ENCODE peak calls at places on chromosomes 11 and 22, in seven cellular contexts. L, Q, A, O, K, J and D are unnamed samples.
A peak's percentile ranks its signal among the peaks of the same experiment; 100 is the strongest.

GRCh38 chr22:46072030-46072881 is 78.1 kb upstream of the PPARA start:
- DNase-seq in Q (no peak), K (peak; percentile 51), L (peak; percentile 68), A (no peak), O (no peak), J (no peak), D (no peak)

GRCh38 chr11:69644071-69644961 is 3.4 kb downstream of the CCND1 start:
- DNase-seq in Q (no peak), A (no peak), O (peak; percentile 60), L (no peak), J (peak; percentile 66), K (no peak), D (peak; percentile 72)

GRCh38 chr11:126781942-126782341 is 218.6 kb downstream of the KIRREL3 start:
- DNase-seq in A (no peak), Q (no peak), K (no peak), O (no peak), L (no peak), J (no peak), D (no peak)

GRCh38 chr11:74425100-74425499 is 26.9 kb upstream of the PGM2L1 start:
- DNase-seq in O (no peak), K (no peak), Q (no peak), A (no peak), J (no peak), L (no peak), D (no peak)

GRCh38 chr11:2233693-2234455 is 36.5 kb downstream of the ASCL2 start:
- DNase-seq in Q (no peak), A (no peak), J (no peak), O (no peak), L (no peak), K (no peak), D (no peak)

GRCh38 chr11:68893282-68893681 is 10.3 kb downstream of the MRPL21 start:
- DNase-seq in O (no peak), A (no peak), J (no peak), L (no peak), K (no peak), Q (no peak), D (no peak)

GRCh38 chr22:19704355-19705015 is 9.8 kb upstream of the SEPTIN5 start:
- DNase-seq in J (no peak), K (no peak), Q (no peak), L (no peak), O (peak; percentile 27), A (no peak), D (no peak)

GRCh38 chr11:63813035-63813562 is at the start of gene SPINDOC:
- DNase-seq in Q (no peak), L (peak; percentile 88), K (peak; percentile 93), J (peak; percentile 47), O (peak; percentile 97), A (peak; percentile 95), D (peak; percentile 98)

GRCh38 chr11:17229481-17230152 is 21.8 kb upstream of the PIK3C2A start:
- DNase-seq in L (no peak), Q (no peak), A (no peak), O (no peak), K (no peak), J (no peak), D (no peak)

GRCh38 chr11:43937434-43938411 is 4.7 kb upstream of the C11orf96 start:
- DNase-seq in L (no peak), J (no peak), O (peak; percentile 61), A (no peak), Q (no peak), K (no peak), D (no peak)

GRCh38 chr11:6618117-6619020 is 853 bp downstream of the TPP1 start:
- DNase-seq in K (no peak), L (no peak), A (no peak), J (peak; percentile 44), O (peak; percentile 75), Q (no peak), D (no peak)

GRCh38 chr22:35690001-35690400 is 27.7 kb upstream of the APOL5 start:
- DNase-seq in Q (no peak), A (no peak), L (no peak), J (no peak), K (no peak), O (no peak), D (no peak)

GRCh38 chr11:109604506-109604905 is 182.5 kb downstream of the C11orf87 start:
- DNase-seq in A (no peak), K (no peak), O (no peak), J (no peak), Q (no peak), L (no peak), D (no peak)

GRCh38 chr11:64457416-64458010 is 98.6 kb downstream of the RPS6KA4 start:
- DNase-seq in J (no peak), O (no peak), L (no peak), K (no peak), A (no peak), Q (no peak), D (no peak)

GRCh38 chr11:93444671-93445073 is 98.5 kb downstream of the SMCO4 start:
- DNase-seq in J (peak; percentile 60), K (no peak), A (no peak), Q (no peak), L (peak; percentile 78), O (no peak), D (no peak)

GRCh38 chr11:66221012-66221411 is 47.4 kb upstream of the RAB1B start:
- DNase-seq in K (no peak), J (no peak), A (no peak), Q (no peak), L (no peak), O (no peak), D (no peak)

GRCh38 chr22:37922177-37922576 is 16.1 kb downstream of the MICALL1 start:
- DNase-seq in L (no peak), A (no peak), Q (no peak), J (no peak), O (no peak), K (no peak), D (peak; percentile 67)

GRCh38 chr11:121461843-121462242 is 9.1 kb upstream of the SORL1-AS1 start:
- DNase-seq in A (no peak), Q (no peak), O (no peak), J (no peak), K (no peak), L (no peak), D (no peak)

GRCh38 chr11:121463689-121464335 is 11.0 kb upstream of the SORL1-AS1 start:
- DNase-seq in J (no peak), O (no peak), L (no peak), Q (no peak), K (no peak), A (no peak), D (no peak)

GRCh38 chr11:121465709-121466062 is 12.9 kb upstream of the SORL1-AS1 start:
- DNase-seq in J (no peak), L (no peak), Q (no peak), O (no peak), K (no peak), A (no peak), D (no peak)

GRCh38 chr11:121466063-121466794 is 13.5 kb upstream of the SORL1-AS1 start:
- DNase-seq in O (peak; percentile 16), K (no peak), L (peak; percentile 77), A (no peak), Q (no peak), J (peak; percentile 76), D (peak; percentile 79)

DNA sequence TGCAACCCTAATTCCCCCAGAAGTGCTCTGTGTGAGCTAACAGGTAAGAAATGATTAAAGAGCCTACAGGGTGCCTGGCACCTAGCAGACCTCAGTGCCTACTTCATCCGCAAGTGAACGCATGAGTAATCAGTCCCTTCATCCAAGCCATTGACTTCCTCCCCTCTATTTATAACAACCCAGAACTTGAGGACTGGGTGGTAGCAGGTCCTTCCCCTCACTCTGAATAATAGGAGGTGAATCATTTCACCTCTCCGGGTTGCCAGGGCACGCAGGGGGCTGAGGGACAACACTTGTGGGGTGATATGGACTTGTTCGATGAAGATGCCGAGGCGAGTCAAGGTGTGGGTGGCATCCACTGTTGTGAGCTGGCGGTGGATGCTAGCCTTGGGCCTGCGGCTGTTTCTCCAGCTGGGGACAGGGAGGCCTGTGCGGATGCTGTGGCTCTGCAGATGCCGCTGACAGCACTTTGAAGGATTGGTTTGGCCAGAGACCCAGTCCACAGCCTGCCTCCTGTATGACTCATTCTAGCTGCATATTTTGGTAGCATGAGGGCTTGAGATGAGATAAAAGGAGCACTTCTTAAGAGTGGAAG is 11.7 kb upstream of the SORL1-AS1 start:
- DNase-seq in L (no peak), K (peak; percentile 42), O (no peak), J (peak; percentile 15), A (no peak), Q (no peak), D (peak; percentile 78)
- TF ChIP-seq TAF1 in L (no peak), K (no peak), O (no peak), J (no peak), A (peak; percentile 28), Q (no peak), D (no peak)

GRCh38 chr11:36713715-36714114 is 115.7 kb upstream of the RAG2 start:
- DNase-seq in J (no peak), O (no peak), K (no peak), L (no peak), A (no peak), Q (no peak), D (no peak)
- TF ChIP-seq TAF1 in J (no peak), O (no peak), K (no peak), L (no peak), A (no peak), Q (no peak), D (no peak)

GRCh38 chr22:39818050-39818449 is 75.5 kb downstream of the ENTHD1 start:
- DNase-seq in K (no peak), O (peak; percentile 17), Q (no peak), A (no peak), J (no peak), L (no peak), D (no peak)
- TF ChIP-seq TAF1 in K (no peak), O (no peak), Q (no peak), A (no peak), J (no peak), L (no peak), D (no peak)

DNA sequence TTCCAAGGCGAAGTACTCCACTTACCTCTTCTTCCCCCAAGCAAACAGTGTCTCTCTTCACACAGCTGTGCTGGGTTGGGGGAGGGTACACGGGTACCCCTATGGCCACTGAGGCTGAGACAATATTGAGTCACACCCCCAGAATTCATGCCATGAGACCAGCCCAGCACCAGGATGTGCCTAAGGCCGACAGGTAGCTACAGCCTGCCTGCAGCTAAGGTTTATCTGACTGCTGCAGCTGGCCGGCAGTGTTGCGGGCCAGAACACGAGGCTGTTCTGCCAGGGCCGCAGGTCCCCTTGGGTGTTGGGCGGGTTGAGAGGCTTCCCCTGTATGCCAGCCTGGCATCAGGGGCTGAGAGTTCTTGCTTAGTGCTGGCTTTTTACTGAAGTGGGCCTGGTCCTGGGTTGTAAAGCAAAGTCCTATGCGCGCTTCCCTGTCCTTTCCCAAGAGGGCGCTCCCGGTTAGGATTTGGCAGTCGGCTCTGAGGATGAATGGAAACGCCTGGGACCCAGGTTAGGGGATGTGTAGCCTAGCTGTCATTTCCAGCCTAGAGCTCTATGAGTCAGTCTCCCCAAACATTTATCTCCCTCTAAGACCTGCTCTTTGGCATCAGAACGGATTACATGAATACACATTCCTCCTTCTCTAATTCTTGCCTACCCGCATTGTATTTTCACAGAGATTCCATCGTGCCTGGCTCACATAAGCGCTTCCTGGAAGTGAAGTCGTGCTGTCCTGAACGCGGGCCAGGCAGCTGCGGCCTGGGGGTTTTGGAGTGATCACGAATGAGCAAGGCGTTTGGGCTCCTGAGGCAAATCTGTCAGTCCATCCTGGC is 7.1 kb downstream of the USP18 start:
- DNase-seq in K (no peak), O (peak; percentile 66), L (peak; percentile 92), J (peak; percentile 64), Q (no peak), A (no peak), D (peak; percentile 83)
- TF ChIP-seq TAF1 in K (no peak), O (no peak), L (no peak), J (no peak), Q (no peak), A (no peak), D (no peak)